ENCODE peak calls at places on chromosomes 16 and 17, in seven cellular contexts. U is iPS-NIHi11, C is anterior cingulate cortex, X is NCI-H1436, D is Caki2, T is NCI-H2081, R is dermis blood vessel endothelial cell. E is an unnamed sample.

GRCh38 chr16:1223355-1224214 is 1.5 kb downstream of the TPSG1 start:
- DNase-seq in T (no peak), R (no peak), U (no peak), X (no peak), D (no peak), C (no peak), E (no peak)

GRCh38 chr16:83835972-83836566 is 28.3 kb downstream of the HSBP1 start:
- DNase-seq in R (peak), C (no peak), X (peak), T (peak), U (no peak), D (peak), E (no peak)

GRCh38 chr16:68768170-68768569 is 31.1 kb downstream of the CDH1 start:
- DNase-seq in D (no peak), T (no peak), U (no peak), C (no peak), R (no peak), X (no peak), E (no peak)

GRCh38 chr16:65546353-65546791 is 424.5 kb upstream of the CDH11 start:
- DNase-seq in T (no peak), D (no peak), U (no peak), C (no peak), X (no peak), R (no peak), E (peak)

GRCh38 chr17:45143767-45144198 is 4.5 kb upstream of the HEXIM1 start:
- DNase-seq in C (no peak), X (no peak), U (peak), T (no peak), R (peak), D (no peak), E (peak)

GRCh38 chr17:60851181-60851580 is 173.5 kb downstream of the BCAS3 start:
- DNase-seq in X (no peak), C (no peak), T (no peak), U (no peak), R (no peak), D (no peak), E (no peak)

GRCh38 chr16:74601131-74601871 is 5.6 kb downstream of the GLG1 start:
- DNase-seq in R (no peak), U (no peak), X (no peak), C (no peak), T (no peak), D (no peak), E (no peak)

GRCh38 chr17:20993863-20994778 is 48.7 kb downstream of the USP22 start:
- DNase-seq in X (no peak), R (no peak), D (no peak), T (no peak), U (no peak), C (no peak), E (no peak)

GRCh38 chr17:59372138-59372751 is 40.8 kb downstream of the YPEL2 start:
- DNase-seq in C (no peak), T (peak), U (no peak), D (no peak), X (no peak), R (peak), E (no peak)

GRCh38 chr17:11554042-11554441 is 44.2 kb upstream of the DNAH9 start:
- DNase-seq in C (no peak), D (no peak), U (no peak), T (no peak), R (no peak), X (no peak), E (no peak)

GRCh38 chr16:57444711-57445110 is 2.5 kb downstream of the CIAPIN1 start:
- DNase-seq in U (no peak), X (no peak), T (no peak), C (no peak), D (no peak), R (no peak), E (no peak)

GRCh38 chr17:79811036-79811887 is 14.4 kb upstream of the CBX8 start:
- DNase-seq in R (peak), X (peak), D (peak), C (no peak), U (no peak), T (peak), E (no peak)

GRCh38 chr16:48378276-48378675 is 6.9 kb downstream of the SIAH1 start:
- DNase-seq in T (no peak), U (no peak), X (no peak), R (no peak), C (no peak), D (no peak), E (no peak)

GRCh38 chr16:71428883-71429282 is 13.0 kb downstream of the TLE7 start:
- DNase-seq in X (no peak), D (no peak), R (no peak), T (no peak), U (no peak), C (no peak), E (no peak)

GRCh38 chr16:56930516-56931252 is 1.3 kb upstream of the HERPUD1 start:
- DNase-seq in U (no peak), D (no peak), T (no peak), X (peak), R (no peak), C (no peak), E (no peak)

GRCh38 chr16:23310217-23310616 is 8.1 kb downstream of the SCNN1B start:
- DNase-seq in R (no peak), C (no peak), U (no peak), D (no peak), X (no peak), T (no peak), E (no peak)

GRCh38 chr16:4138735-4139134 is 22.5 kb upstream of the ADCY9 start:
- DNase-seq in D (no peak), U (no peak), X (no peak), T (no peak), C (no peak), R (no peak), E (no peak)

GRCh38 chr16:10386517-10387377 is 886 bp downstream of the ATF7IP2 start:
- DNase-seq in D (no peak), T (no peak), C (no peak), R (peak), X (no peak), U (no peak), E (peak)

GRCh38 chr17:60327122-60327869 is 64.6 kb downstream of the USP32 start:
- DNase-seq in C (no peak), X (no peak), U (peak), D (no peak), R (no peak), T (no peak), E (peak)